ENCODE peak calls at places on chromosomes 11 and 22, in four cellular contexts. One of them, this sample, is unnamed. For H3K79me2, the result is how much of the 10 kb centered on the place peaks cover.

GRCh38 chr22:47157486-47158270 is 395.2 kb downstream of the TBC1D22A start:
- DNase-seq in endothelial cell of umbilical vein: no peak
- DNase-seq in neural progenitor cell: no peak
- DNase-seq in H9: no peak
- DNase-seq in this sample: no peak

GRCh38 chr22:20205464-20205963 is 54.7 kb upstream of the CCDC188 start:
- DNase-seq in endothelial cell of umbilical vein: no peak
- DNase-seq in neural progenitor cell: no peak
- DNase-seq in H9: no peak
- DNase-seq in this sample: no peak

GRCh38 chr11:14413307-14414072 is 54.5 kb upstream of the RRAS2 start:
- DNase-seq in endothelial cell of umbilical vein: no peak
- DNase-seq in neural progenitor cell: peak
- DNase-seq in H9: peak
- DNase-seq in this sample: no peak

GRCh38 chr11:125072210-125072960 is 9.3 kb downstream of the SLC37A2 start:
- DNase-seq in endothelial cell of umbilical vein: no peak
- DNase-seq in neural progenitor cell: no peak
- DNase-seq in H9: no peak
- DNase-seq in this sample: peak

GRCh38 chr11:23370580-23371275 is 510.5 kb upstream of the CCDC179 start:
- DNase-seq in endothelial cell of umbilical vein: no peak
- DNase-seq in neural progenitor cell: peak
- DNase-seq in H9: no peak
- DNase-seq in this sample: no peak

GRCh38 chr11:2885017-2885675 is 429 bp downstream of the CDKN1C start:
- DNase-seq in endothelial cell of umbilical vein: peak
- DNase-seq in neural progenitor cell: peak
- DNase-seq in H9: no peak
- DNase-seq in this sample: no peak

GRCh38 chr22:22788460-22789037 is 99.1 kb upstream of the IGLL5 start:
- DNase-seq in endothelial cell of umbilical vein: no peak
- DNase-seq in neural progenitor cell: no peak
- DNase-seq in H9: no peak
- DNase-seq in this sample: no peak

GRCh38 chr22:49116486-49116885 is 711.2 kb downstream of the BRD1 start:
- DNase-seq in endothelial cell of umbilical vein: no peak
- DNase-seq in neural progenitor cell: no peak
- DNase-seq in H9: peak
- DNase-seq in this sample: no peak

GRCh38 chr11:45436118-45436517 is 150.0 kb upstream of the SYT13 start:
- DNase-seq in endothelial cell of umbilical vein: no peak
- DNase-seq in neural progenitor cell: no peak
- DNase-seq in H9: no peak
- DNase-seq in this sample: no peak

GRCh38 chr22:27490080-27490479 is 311.5 kb downstream of the MN1 start:
- DNase-seq in endothelial cell of umbilical vein: no peak
- DNase-seq in neural progenitor cell: no peak
- DNase-seq in H9: no peak
- DNase-seq in this sample: no peak

GRCh38 chr11:125938418-125938817 is 7.4 kb upstream of the VSIG10L2 start:
- DNase-seq in endothelial cell of umbilical vein: no peak
- DNase-seq in neural progenitor cell: no peak
- DNase-seq in H9: peak
- DNase-seq in this sample: no peak

GRCh38 chr11:76119032-76119431 is 87.3 kb downstream of the WNT11 start:
- DNase-seq in endothelial cell of umbilical vein: no peak
- DNase-seq in neural progenitor cell: no peak
- DNase-seq in H9: no peak
- DNase-seq in this sample: no peak

GRCh38 chr11:76119779-76120178 is 86.5 kb downstream of the WNT11 start:
- DNase-seq in endothelial cell of umbilical vein: peak
- DNase-seq in neural progenitor cell: no peak
- DNase-seq in H9: no peak
- DNase-seq in this sample: no peak

GRCh38 chr11:76115555-76115954 is 90.7 kb downstream of the WNT11 start:
- DNase-seq in endothelial cell of umbilical vein: no peak
- DNase-seq in neural progenitor cell: no peak
- DNase-seq in H9: no peak
- DNase-seq in this sample: no peak

GRCh38 chr11:76114238-76114637 is 92.1 kb downstream of the WNT11 start:
- DNase-seq in endothelial cell of umbilical vein: no peak
- DNase-seq in neural progenitor cell: no peak
- DNase-seq in H9: no peak
- DNase-seq in this sample: no peak
- H2AFZ ChIP-seq in endothelial cell of umbilical vein: no peak
- H2AFZ ChIP-seq in neural progenitor cell: no peak
- H2AFZ ChIP-seq in H9: no peak
- H2AFZ ChIP-seq in this sample: no peak

DNA sequence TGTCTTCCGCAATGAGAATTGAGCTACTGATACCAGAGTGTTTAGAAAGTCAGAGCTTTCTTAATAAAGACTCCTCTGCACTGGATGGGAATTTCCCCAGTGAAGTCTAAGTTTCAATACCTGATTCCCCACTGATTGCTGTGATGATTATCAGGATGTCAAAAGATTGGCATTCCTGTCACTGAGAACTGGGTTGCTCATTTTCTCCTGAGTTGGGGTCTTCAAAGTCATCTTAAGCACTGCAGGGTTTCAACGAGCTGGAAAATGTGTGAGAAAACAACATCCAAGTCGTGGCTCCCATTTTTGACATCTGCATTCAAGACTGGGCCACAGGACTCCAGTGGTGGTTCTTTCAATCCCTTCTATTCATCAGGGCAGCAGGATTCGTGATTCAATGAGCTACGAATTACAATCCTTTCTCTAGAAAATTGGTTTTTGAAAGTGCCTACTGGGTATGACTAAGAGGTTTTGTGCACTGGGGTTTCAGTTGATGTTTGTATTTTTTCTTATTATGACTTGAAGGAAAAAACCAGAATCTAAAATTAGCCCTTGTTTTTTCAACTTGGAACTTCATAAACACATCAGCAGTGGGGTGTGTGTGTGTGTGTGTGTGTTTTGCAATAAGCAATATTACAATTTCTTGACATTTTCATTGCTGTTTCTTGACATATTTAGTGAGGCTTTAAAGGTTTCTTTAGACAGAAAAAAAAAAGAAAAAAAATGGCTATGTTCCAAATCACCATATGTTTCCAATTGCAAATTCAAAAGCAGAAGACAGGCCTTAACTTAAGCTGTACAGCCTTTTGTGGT is 233.0 kb downstream of the FAM76B start:
- DNase-seq in endothelial cell of umbilical vein: no peak
- DNase-seq in neural progenitor cell: peak
- DNase-seq in H9: no peak
- DNase-seq in this sample: no peak
- H3K79me2 ChIP-seq in endothelial cell of umbilical vein: under half
- H3K79me2 ChIP-seq in neural progenitor cell: under half
- H3K79me2 ChIP-seq in H9: under half
- H3K79me2 ChIP-seq in this sample: under half

DNA sequence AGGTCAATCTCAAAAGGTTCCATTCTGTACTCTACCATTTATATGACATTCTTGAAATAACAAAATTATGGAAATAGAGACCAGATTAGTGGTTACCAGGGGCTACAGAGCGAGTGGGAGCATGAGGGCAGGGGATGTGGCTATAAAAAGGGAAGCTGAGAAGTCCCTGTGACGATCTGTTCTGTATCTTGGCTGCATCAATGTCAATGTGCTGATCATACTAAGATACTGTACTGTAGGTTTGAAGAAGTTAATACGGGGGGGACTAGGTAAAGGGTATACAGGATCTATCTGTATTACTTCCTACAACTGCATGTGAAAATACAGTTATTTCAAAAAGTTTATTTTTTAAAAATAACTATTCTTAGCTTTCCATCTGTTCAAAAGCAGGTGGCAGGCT is 78.3 kb downstream of the SMCO4 start:
- DNase-seq in endothelial cell of umbilical vein: no peak
- DNase-seq in neural progenitor cell: no peak
- DNase-seq in H9: no peak
- DNase-seq in this sample: no peak
- H2AFZ ChIP-seq in endothelial cell of umbilical vein: no peak
- H2AFZ ChIP-seq in neural progenitor cell: no peak
- H2AFZ ChIP-seq in H9: no peak
- H2AFZ ChIP-seq in this sample: no peak

DNA sequence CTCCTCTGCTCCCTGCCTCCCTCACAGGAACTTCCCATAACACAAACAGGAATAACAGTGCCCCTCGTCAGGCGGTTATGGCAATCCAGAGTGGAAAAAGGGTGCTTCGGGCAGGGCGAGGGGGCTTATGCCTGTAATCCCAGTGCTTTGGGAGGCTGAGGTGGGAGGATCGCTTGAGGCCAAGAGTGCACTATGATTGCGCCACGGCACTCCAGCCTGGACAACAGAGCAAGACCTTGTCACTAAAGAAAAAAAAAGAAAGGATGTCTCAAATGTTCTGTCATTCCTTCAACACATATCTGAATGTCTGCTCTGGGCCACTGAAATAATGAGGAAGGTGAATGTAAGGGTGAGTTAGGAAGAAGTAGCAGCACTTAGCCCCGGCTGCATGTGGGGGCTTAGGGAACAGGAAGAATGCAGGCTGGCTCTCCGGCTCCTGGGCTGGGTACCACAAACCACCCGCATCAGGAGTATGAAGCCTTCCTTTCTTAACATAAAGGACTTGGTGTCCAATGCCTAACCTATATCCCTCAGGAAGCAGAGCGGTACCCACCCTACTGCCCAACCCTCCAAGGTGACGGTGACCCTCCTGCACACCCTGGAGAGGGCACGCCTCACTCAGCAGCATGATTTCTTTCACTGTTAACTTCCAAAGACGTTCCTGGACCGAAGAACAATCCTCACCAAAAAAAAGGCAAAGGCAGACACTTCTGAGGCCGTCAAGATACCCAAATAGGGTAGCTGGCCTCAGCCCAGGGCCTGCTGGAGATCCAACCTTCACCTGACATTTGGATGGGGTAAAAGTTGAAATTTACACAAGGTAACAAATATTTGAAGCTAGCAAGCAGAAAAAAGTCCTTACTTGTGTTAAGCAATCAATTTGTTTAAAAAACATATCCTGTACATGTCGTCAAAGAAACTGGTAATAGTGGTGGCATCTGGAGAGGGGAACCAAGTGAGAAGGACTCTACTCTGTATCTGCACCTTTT is 3.8 kb downstream of the CPT1A start:
- DNase-seq in endothelial cell of umbilical vein: no peak
- DNase-seq in neural progenitor cell: no peak
- DNase-seq in H9: no peak
- DNase-seq in this sample: no peak
- H3K79me2 ChIP-seq in endothelial cell of umbilical vein: under half
- H3K79me2 ChIP-seq in neural progenitor cell: under half
- H3K79me2 ChIP-seq in H9: under half
- H3K79me2 ChIP-seq in this sample: under half

GRCh38 chr22:39144101-39144815 is 8.2 kb downstream of the CBX7 start:
- DNase-seq in endothelial cell of umbilical vein: no peak
- DNase-seq in neural progenitor cell: peak
- DNase-seq in H9: peak
- DNase-seq in this sample: no peak
- H2AFZ ChIP-seq in endothelial cell of umbilical vein: peak
- H2AFZ ChIP-seq in neural progenitor cell: no peak
- H2AFZ ChIP-seq in H9: no peak
- H2AFZ ChIP-seq in this sample: no peak

DNA sequence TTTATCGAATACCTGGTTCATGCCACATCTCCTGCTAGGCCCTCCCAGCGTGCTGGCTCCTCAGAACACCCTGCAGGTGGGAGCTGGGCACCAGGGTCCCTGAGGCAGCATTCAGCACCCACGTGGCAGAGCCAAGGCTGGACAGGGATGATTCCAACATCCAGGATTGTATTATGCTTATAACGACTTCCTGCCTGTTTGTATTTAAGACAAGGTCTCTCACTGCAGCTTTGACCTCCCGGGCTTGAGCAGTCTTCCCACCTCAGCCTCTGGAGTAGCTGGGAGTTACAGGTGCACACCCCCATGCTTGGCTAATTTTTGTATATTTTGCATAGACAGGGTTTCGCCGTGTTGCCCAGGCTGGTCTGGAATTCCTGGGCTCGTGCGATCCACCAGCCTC is 64.7 kb upstream of the WNT7B start:
- DNase-seq in endothelial cell of umbilical vein: no peak
- DNase-seq in neural progenitor cell: no peak
- DNase-seq in H9: no peak
- DNase-seq in this sample: no peak
- H3K79me2 ChIP-seq in endothelial cell of umbilical vein: under half
- H3K79me2 ChIP-seq in neural progenitor cell: under half
- H3K79me2 ChIP-seq in H9: under half
- H3K79me2 ChIP-seq in this sample: under half

This sample was measured in Karpas-422.